ENCODE peak calls at places on chromosomes 16 and 17, in five cellular contexts. O is transverse colon, N is esophagus muscularis mucosa, E is SK-N-SH, T is GM12878. H is an unnamed sample.

GRCh38 chr17:46942441-46943217 is 19.7 kb downstream of the GOSR2 start:
- DNase-seq in O (peak), N (no peak), T (no peak), E (peak), H (no peak)

GRCh38 chr17:58331815-58332719 is 3.5 kb upstream of the TSPOAP1 start:
- DNase-seq in N (no peak), T (peak), E (peak), O (peak), H (no peak)

GRCh38 chr17:77883213-77883650 is 75.3 kb upstream of the TNRC6C start:
- DNase-seq in T (no peak), O (no peak), E (no peak), N (no peak), H (no peak)

GRCh38 chr16:1026784-1027415 is 45.3 kb downstream of the SOX8 start:
- DNase-seq in O (no peak), N (no peak), E (no peak), T (no peak), H (no peak)

GRCh38 chr16:55411231-55411630 is 67.8 kb upstream of the MMP2 start:
- DNase-seq in N (no peak), T (no peak), O (no peak), E (no peak), H (no peak)

GRCh38 chr17:44044092-44044491 is 22.4 kb downstream of the LSM12 start:
- DNase-seq in E (no peak), T (no peak), O (no peak), N (no peak), H (no peak)

GRCh38 chr16:85359147-85359822 is 247.0 kb upstream of the CIBAR2 start:
- DNase-seq in T (no peak), N (no peak), E (no peak), O (no peak), H (no peak)

GRCh38 chr16:20620770-20621169 is 44.6 kb upstream of the ACSM2B start:
- DNase-seq in O (no peak), E (no peak), T (no peak), N (no peak), H (no peak)

GRCh38 chr16:1612320-1613111 is at the start of gene CRAMP1:
- DNase-seq in N (no peak), T (no peak), E (peak), O (peak), H (peak)

GRCh38 chr17:36542755-36543154 is 2.0 kb upstream of the GGNBP2 start:
- DNase-seq in E (no peak), O (no peak), N (no peak), T (no peak), H (no peak)

GRCh38 chr17:2084766-2085647 is 30.1 kb downstream of the HIC1 start:
- DNase-seq in N (no peak), T (no peak), E (peak), O (peak), H (peak)
- TF ChIP-seq POLR2AphosphoS5 in N (no peak), T (no peak), E (peak), O (peak), H (peak)

GRCh38 chr16:30526137-30526822 is at the start of gene ZNF768:
- DNase-seq in T (no peak), E (peak), O (peak), N (no peak), H (peak)

GRCh38 chr16:30528799-30529457 is 2.6 kb upstream of the ZNF768 start:
- DNase-seq in O (no peak), N (no peak), T (no peak), E (no peak), H (no peak)

GRCh38 chr16:30527635-30528178 is 1.3 kb upstream of the ZNF768 start:
- DNase-seq in O (peak), N (no peak), T (peak), E (no peak), H (no peak)

GRCh38 chr16:30525844-30526136 is 576 bp downstream of the ZNF768 start:
- DNase-seq in N (no peak), O (no peak), E (no peak), T (no peak), H (no peak)

DNA sequence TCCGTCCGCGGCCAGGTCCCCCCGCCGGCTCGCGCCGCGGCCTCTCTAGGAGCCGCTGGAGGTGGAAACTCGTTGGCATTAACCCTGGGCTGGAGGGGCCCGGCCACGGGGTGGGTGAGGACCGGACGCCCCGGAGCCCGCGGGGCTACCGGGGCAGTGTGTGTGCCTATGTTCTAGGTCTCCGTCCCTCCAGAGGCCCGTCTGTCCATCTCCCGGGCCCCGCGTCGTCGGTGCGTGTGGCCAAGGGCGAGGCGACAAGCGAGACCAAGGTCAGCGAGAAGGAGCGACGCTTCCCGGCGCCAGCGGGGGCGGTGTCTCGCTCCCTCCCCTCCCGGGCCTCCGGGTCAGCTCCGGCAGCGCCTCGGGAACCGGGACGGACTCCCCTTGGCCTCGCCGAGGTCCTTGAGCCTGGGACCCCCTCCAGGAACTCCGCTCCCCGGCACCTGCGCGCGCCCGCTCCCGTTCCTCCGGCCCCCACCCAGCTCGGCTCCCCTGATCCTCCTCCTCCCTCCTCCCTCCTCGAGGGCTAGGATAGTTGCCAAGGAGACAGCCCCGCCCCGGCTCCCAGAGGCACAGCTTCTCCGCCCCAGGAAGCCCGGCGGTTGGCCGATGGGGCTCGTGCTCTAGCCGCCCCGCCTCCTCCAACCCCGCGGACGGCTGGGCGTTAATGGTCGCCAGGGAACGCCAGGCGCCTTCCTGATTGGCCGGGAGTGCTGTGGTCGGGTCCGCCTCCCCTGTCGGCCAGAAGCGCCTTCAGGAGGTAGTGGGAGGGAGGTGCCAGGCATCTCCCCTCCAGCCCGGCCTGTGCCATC is 663 bp upstream of the ZNF768 start:
- DNase-seq in E (peak), O (peak), T (peak), N (peak), H (peak)
- TF ChIP-seq CTCF in E (peak), O (peak), T (peak), N (no peak), H (peak)

GRCh38 chr17:42028791-42029127 is 8.9 kb downstream of the NKIRAS2 start:
- DNase-seq in N (no peak), O (no peak), T (no peak), E (no peak), H (no peak)
- TF ChIP-seq EP300 in N (no peak), O (no peak), T (no peak), E (no peak), H (no peak)

DNA sequence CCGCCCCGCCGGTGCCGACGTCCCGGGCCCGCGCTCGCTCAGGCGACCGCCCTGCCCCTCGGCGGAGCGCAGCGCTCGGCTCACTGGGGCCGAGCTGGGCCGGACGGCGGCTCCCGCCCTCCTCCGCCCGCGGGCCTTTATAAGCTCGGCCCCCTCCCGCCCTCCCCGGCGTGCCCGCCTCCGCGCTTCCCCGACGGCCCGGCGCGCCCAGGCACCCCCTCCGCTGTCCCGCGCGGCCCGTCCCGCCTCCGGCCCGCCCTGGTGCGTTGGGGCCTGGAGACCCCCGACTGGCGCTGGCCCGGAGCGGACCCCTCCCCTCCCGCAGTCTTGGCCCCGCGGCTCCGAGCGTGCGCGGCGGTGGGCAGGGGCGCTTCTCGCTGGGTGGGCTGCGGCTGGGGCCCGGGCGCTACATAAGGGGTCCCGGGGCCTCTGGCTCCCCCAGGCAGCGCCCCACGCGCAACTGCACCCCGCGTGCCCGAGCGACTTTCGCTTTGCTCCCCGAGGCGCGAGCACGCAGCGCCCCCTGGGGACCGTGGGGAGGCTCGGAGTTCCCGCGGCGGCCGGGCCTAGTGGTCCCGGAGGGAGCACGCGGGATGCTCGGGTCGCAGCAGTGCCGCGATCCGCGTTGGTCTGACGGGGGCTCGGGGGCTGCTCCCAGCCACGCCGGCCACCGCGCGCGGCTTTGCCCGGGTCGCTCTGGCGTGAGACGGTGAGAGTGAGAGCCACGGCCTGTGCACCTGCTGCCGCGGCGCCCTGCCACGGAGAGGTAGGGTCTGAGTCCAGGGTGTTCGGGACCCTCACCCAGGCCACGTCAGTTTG is at the start of gene PIEZO1:
- DNase-seq in N (no peak), O (peak), T (no peak), E (peak), H (peak)
- TF ChIP-seq POLR2AphosphoS5 in N (peak), O (peak), T (peak), E (peak), H (peak)

GRCh38 chr17:59505610-59506276 is 59.7 kb upstream of the DHX40 start:
- DNase-seq in N (no peak), E (no peak), T (no peak), O (no peak), H (no peak)

GRCh38 chr17:59503489-59503888 is 61.9 kb upstream of the DHX40 start:
- DNase-seq in N (no peak), E (no peak), O (no peak), T (no peak), H (no peak)

GRCh38 chr17:59506907-59507726 is 58.3 kb upstream of the DHX40 start:
- DNase-seq in O (no peak), E (no peak), T (no peak), N (no peak), H (no peak)

GRCh38 chr17:59502800-59503199 is 62.6 kb upstream of the DHX40 start:
- DNase-seq in N (no peak), O (no peak), T (no peak), E (no peak), H (no peak)

DNA sequence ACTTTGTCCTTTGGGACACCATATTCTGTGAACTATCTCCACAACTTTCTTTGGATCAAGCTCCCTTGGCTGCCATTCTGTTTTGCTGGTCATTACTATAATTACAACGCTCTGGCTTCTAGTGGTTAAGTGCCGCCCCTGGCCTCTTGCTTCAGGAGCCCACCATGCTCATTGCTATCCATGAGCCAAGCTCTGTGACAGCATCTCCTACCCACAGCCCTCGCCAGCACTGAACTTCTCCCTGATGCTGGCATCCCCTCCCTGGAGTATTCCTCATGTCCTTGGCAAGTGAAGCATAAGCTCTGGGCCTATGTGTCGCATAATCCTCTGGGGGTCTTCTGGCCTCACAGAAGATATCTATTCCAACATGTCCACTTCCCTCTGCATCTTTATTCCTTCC is 60.6 kb upstream of the DHX40 start:
- DNase-seq in T (no peak), O (no peak), N (no peak), E (no peak), H (no peak)
- TF ChIP-seq CTCF in T (no peak), O (no peak), N (no peak), E (no peak), H (no peak)

DNA sequence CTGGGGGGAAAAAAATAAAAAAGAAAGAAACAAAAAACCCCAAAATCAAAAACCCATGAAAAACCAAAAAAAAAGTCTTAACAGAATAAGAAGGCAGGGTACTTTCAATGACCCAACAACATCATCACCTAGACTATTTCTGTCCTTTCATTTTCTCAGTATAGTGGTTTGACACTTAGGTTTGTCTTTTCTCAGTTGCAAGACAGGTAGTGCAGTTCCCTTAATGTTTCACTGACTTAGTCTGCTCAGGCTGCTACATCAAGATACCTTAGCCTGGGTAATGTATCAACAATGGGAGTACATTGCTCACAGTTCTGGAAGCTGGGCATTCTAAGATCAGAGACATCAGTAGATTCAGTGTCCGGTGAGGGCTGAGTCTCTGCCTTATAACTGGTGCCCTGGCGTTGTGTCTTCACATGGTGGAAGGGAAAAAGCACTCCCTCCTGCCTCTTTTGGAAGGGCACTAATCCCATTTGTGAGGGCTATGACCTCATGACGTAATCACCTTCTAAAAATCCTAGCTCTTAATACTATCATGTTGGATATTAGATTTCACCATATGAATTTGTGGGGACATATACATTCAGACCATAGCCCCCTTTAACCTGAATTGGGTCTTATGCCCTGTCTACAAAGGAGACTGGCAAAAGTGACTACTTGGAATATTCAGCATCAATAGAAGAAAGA is 362.3 kb upstream of the RBFOX1 start:
- DNase-seq in O (no peak), N (no peak), T (no peak), E (no peak), H (no peak)
- TF ChIP-seq EP300 in O (no peak), N (no peak), T (no peak), E (no peak), H (no peak)

DNA sequence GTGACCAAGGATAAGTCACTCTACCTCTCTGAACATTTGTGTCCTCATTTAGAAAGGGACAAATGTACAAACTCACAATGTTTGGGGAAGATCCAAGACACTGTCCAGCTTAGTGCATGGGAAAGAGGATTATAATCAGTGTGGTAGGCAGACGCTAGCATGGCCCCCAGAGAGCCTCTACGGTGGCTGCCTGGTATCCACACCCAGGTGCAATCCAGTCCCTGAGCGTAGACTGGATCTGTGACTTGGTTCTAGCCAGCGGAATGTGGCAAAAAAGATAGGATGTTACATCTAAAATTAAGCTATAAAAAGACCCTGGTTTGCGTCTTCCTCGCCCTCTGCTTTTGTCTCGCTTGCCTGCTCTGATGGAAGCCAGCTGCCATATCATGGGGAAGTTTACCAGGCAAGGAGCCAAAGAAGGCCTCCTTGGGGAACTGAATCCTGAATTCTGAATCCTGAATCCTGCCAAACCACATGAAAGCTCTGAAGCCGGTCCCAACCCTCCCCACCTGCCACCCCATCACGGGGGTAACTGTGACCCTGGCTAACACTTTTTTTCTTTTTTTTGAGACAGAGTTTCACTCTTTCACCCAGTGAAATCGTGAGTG is 51.6 kb downstream of the PLXDC1 start:
- DNase-seq in N (peak), E (no peak), T (no peak), O (peak), H (peak)
- TF ChIP-seq POLR2AphosphoS5 in N (peak), E (no peak), T (no peak), O (peak), H (peak)

GRCh38 chr17:74815671-74816370 is 39.7 kb upstream of the NAT9 start:
- DNase-seq in N (no peak), E (no peak), O (no peak), T (no peak), H (no peak)

GRCh38 chr17:74815067-74815466 is 38.9 kb upstream of the NAT9 start:
- DNase-seq in N (no peak), T (no peak), O (no peak), E (peak), H (no peak)

GRCh38 chr17:74813793-74814192 is 37.6 kb upstream of the NAT9 start:
- DNase-seq in N (no peak), O (no peak), E (no peak), T (no peak), H (no peak)

GRCh38 chr17:74812109-74812864 is 36.1 kb upstream of the NAT9 start:
- DNase-seq in N (no peak), T (no peak), E (no peak), O (no peak), H (no peak)

GRCh38 chr17:74814453-74814852 is 38.3 kb upstream of the NAT9 start:
- DNase-seq in E (peak), O (no peak), N (no peak), T (no peak), H (no peak)
- TF ChIP-seq CTCF in E (peak), O (no peak), N (no peak), T (peak), H (no peak)

H was measured in sigmoid colon.